ENCODE peak calls at places on chromosomes 16 and 17, in six cellular contexts. U is mesendoderm, Z is fibroblast of lung, J is cardiac muscle cell, P is prostate gland, Y is colonic mucosa. M is an unnamed sample.

GRCh38 chr17:31067699-31068184 is 27.0 kb upstream of the NF1 start:
- DNase-seq in U (no peak), Z (peak), Y (no peak), P (no peak), J (peak), M (no peak)

GRCh38 chr17:10605221-10605783 is 51.8 kb downstream of the MYH3 start:
- DNase-seq in U (peak), J (no peak), Z (no peak), Y (no peak), P (no peak), M (no peak)

GRCh38 chr16:75231570-75231969 is 12.8 kb downstream of the CTRB1 start:
- DNase-seq in Z (no peak), P (no peak), J (no peak), Y (no peak), U (no peak), M (no peak)

GRCh38 chr17:57852955-57853328 is 3.1 kb upstream of the MRPS23 start:
- DNase-seq in J (no peak), Y (no peak), U (no peak), P (no peak), Z (no peak), M (no peak)

GRCh38 chr16:81429045-81429521 is 15.5 kb upstream of the CMIP start:
- DNase-seq in U (peak), Y (no peak), P (no peak), Z (peak), J (peak), M (no peak)

GRCh38 chr16:70576431-70577255 is 53.0 kb downstream of the SF3B3 start:
- DNase-seq in Z (peak), Y (peak), P (no peak), U (peak), J (no peak), M (no peak)

GRCh38 chr16:57894390-57895080 is 76.4 kb downstream of the CNGB1 start:
- DNase-seq in Y (no peak), J (no peak), P (no peak), U (no peak), Z (no peak), M (no peak)

GRCh38 chr16:22813223-22813945 is 578 bp upstream of the HS3ST2 start:
- DNase-seq in U (peak), J (peak), P (peak), Y (peak), Z (peak), M (no peak)

GRCh38 chr17:32185875-32186274 is 43.6 kb downstream of the RHOT1 start:
- DNase-seq in Y (no peak), U (no peak), Z (no peak), J (no peak), P (no peak), M (no peak)

GRCh38 chr16:49640606-49641005 is 215.3 kb downstream of the ZNF423 start:
- DNase-seq in P (no peak), U (no peak), Y (no peak), J (no peak), Z (peak), M (no peak)

GRCh38 chr16:88957887-88958577 is 19.0 kb downstream of the CBFA2T3 start:
- DNase-seq in Y (no peak), J (no peak), U (no peak), P (no peak), Z (no peak), M (no peak)

GRCh38 chr17:60792250-60792898 is 114.7 kb downstream of the BCAS3 start:
- DNase-seq in P (no peak), Y (no peak), Z (no peak), U (no peak), J (no peak), M (no peak)

GRCh38 chr17:39073916-39074315 is 77.5 kb downstream of the PLXDC1 start:
- DNase-seq in Z (peak), P (peak), U (no peak), J (no peak), Y (no peak), M (no peak)

GRCh38 chr16:84839956-84840355 is 20.2 kb downstream of the CRISPLD2 start:
- DNase-seq in U (peak), P (no peak), Z (peak), J (no peak), Y (no peak), M (no peak)

GRCh38 chr16:1037023-1037933 is 35.3 kb upstream of the SSTR5 start:
- DNase-seq in U (peak), Z (peak), J (no peak), Y (no peak), P (no peak), M (no peak)

GRCh38 chr16:49698931-49699715 is 156.8 kb downstream of the ZNF423 start:
- DNase-seq in Z (peak), J (no peak), U (peak), P (no peak), Y (no peak), M (no peak)

GRCh38 chr16:8402981-8403853 is 187.1 kb downstream of the TMEM114 start:
- DNase-seq in Z (no peak), P (no peak), Y (peak), U (no peak), J (peak), M (no peak)

GRCh38 chr16:89315791-89316581 is 98.5 kb downstream of the ZNF778 start:
- DNase-seq in J (no peak), Y (peak), U (no peak), P (no peak), Z (peak), M (peak)

GRCh38 chr17:42270596-42270995 is 5.6 kb downstream of the STAT5B start:
- DNase-seq in Y (no peak), Z (no peak), J (no peak), U (no peak), P (no peak), M (no peak)

GRCh38 chr17:40547079-40547784 is 18.0 kb downstream of the CCR7 start:
- DNase-seq in Z (no peak), P (peak), J (no peak), Y (no peak), U (no peak), M (peak)

GRCh38 chr16:27239906-27240655 is 28.5 kb downstream of the NSMCE1 start:
- DNase-seq in P (no peak), J (no peak), Z (no peak), U (no peak), Y (no peak), M (no peak)

GRCh38 chr16:85422124-85422373 is 191.1 kb upstream of the GSE1 start:
- DNase-seq in Z (no peak), J (no peak), Y (no peak), U (no peak), P (no peak), M (no peak)

GRCh38 chr17:13635951-13636350 is 34.2 kb upstream of the HS3ST3A1 start:
- DNase-seq in J (no peak), U (peak), Y (no peak), P (no peak), Z (peak), M (no peak)

GRCh38 chr17:40113110-40113960 is 8.4 kb upstream of the MSL1 start:
- DNase-seq in P (peak), Y (peak), Z (peak), J (peak), U (peak), M (peak)

GRCh38 chr16:1458336-1458976 is 14.1 kb upstream of the CCDC154 start:
- DNase-seq in P (no peak), U (no peak), Y (no peak), J (no peak), Z (no peak), M (no peak)

GRCh38 chr16:83402160-83402794 is 405.5 kb upstream of the HSBP1 start:
- DNase-seq in U (peak), J (no peak), Z (peak), P (no peak), Y (no peak), M (no peak)

GRCh38 chr17:1972429-1973160 is 52.5 kb downstream of the RTN4RL1 start:
- DNase-seq in Y (no peak), J (no peak), Z (no peak), U (no peak), P (no peak), M (no peak)

GRCh38 chr16:378821-379182 is 3.0 kb downstream of the PGAP6 start:
- DNase-seq in U (no peak), Y (no peak), J (no peak), Z (no peak), P (no peak), M (no peak)

GRCh38 chr16:88469615-88470395 is 16.7 kb downstream of the ZFPM1 start:
- DNase-seq in Y (no peak), P (no peak), Z (no peak), J (no peak), U (no peak), M (peak)

GRCh38 chr16:85485379-85485778 is 127.7 kb upstream of the GSE1 start:
- DNase-seq in J (no peak), P (no peak), U (no peak), Y (no peak), Z (no peak), M (no peak)

GRCh38 chr17:60599220-60599619 is 773 bp upstream of the PPM1D start:
- DNase-seq in U (no peak), Z (no peak), P (no peak), Y (no peak), J (no peak), M (no peak)

GRCh38 chr17:60077672-60078519 is 825 bp downstream of the HEATR6 start:
- DNase-seq in U (no peak), J (no peak), Z (peak), P (no peak), Y (no peak), M (no peak)

GRCh38 chr17:17041018-17041521 is 1.2 kb upstream of the MPRIP start:
- DNase-seq in Y (peak), J (no peak), P (no peak), U (peak), Z (peak), M (no peak)

GRCh38 chr17:39225974-39226683 is 384 bp upstream of the STAC2 start:
- DNase-seq in P (peak), U (peak), Z (peak), Y (peak), J (peak), M (peak)

GRCh38 chr17:78597923-78598545 is 20.8 kb upstream of the DNAH17 start:
- DNase-seq in U (no peak), J (no peak), Z (peak), Y (no peak), P (no peak), M (no peak)

GRCh38 chr17:38429476-38430100 is 1.3 kb downstream of the ARHGAP23 start:
- DNase-seq in Y (no peak), Z (no peak), P (no peak), J (no peak), U (no peak), M (no peak)

GRCh38 chr16:4651842-4652241 is 27.2 kb downstream of the MGRN1 start:
- DNase-seq in J (no peak), Y (no peak), P (no peak), Z (no peak), U (no peak), M (no peak)

DNA sequence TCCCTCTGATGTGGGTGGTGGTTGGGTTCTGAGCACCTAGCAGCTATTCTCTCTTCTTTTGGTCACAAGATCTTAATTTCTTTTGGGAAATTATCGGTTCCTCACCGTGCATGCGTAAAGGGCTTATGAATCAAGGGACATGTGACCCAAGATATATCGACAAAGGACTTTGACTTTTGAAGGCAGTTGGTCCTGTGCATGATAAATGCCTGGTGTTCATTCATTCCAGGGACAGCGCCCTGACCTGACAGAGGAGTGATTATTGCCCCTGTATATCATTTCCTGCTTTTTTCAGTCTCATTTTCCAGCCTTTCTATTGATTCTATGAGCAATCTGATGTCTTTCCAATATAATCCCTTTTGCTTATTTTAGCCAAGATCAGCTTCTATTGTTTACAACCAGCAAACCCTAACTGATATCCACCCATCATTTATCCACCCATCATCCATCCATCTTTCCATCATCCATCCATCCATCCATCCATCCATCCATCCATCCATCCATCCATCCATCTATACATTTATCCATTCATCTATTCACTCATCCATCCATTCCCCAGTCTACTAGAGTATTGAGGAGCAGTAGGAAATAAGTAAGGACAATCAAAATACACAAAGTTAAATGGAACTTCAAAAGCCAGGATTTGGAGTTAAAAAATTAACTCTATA is 25.1 kb downstream of the ASIC2 start:
- DNase-seq in Y (no peak), P (no peak), U (no peak), Z (no peak), J (no peak), M (no peak)
- H3K27ac ChIP-seq in Y (no peak), P (no peak), U (no peak), Z (no peak), J (no peak), M (no peak)

DNA sequence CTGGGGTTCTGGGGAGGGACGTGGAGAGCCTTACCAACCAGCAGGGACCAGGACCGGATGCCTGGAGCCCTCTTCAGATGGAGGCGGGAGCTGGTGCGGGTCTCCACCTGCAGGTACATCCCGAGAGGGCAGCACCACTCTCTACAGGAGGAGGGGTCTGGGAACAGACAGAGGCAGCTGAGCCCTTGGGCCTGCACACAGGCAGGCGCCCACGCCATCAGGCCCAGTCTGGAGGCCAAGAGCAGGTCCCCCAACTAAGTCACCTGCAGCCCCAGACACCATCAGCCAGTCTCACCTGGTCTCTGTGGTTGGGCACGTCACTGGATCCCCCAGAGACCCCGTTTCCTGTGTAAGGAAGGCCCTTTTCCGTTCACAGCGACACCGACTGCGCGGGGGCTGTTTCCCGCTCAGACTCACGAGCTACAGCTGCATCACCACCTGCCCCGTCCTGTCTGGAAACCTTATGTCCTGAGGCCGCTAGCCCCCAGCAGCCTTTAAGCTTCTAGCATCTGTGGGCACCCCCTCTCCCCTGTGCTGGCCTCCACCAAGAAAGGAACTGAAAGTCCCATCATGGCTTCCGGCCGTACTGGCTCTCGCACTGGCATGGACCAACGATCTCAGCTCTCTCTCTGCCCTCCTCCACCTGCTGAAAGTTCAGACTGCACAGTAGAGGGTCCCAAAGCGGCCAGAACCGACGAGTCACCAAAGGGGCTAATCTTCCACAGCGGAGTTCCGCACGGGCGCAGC is 1.2 kb downstream of the CYBC1 start:
- DNase-seq in U (peak), J (no peak), Y (no peak), P (no peak), Z (no peak), M (peak)
- H3K27ac ChIP-seq in U (no peak), J (no peak), Y (peak), P (peak), Z (no peak), M (peak)

DNA sequence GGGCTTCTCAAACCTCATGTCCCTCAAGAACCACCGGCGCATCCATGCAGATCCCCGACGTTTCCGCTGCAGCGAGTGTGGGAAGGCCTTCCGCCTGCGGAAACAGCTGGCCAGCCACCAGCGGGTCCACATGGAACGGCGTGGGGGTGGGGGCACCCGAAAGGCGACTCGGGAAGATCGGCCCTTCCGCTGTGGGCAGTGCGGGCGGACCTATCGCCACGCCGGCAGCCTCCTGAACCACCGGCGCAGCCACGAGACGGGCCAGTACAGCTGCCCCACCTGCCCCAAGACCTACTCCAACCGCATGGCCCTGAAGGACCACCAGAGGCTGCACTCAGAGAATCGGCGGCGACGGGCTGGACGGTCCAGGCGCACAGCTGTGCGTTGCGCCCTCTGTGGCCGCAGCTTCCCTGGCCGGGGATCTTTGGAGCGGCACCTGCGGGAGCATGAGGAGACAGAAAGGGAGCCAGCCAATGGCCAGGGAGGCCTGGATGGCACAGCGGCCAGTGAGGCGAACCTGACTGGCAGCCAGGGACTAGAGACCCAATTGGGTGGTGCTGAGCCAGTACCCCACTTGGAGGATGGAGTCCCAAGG is 5.9 kb downstream of the ZNF646 start:
- DNase-seq in J (no peak), U (no peak), Y (no peak), P (no peak), Z (no peak), M (no peak)
- H3K27ac ChIP-seq in J (no peak), U (no peak), Y (no peak), P (no peak), Z (no peak), M (no peak)

DNA sequence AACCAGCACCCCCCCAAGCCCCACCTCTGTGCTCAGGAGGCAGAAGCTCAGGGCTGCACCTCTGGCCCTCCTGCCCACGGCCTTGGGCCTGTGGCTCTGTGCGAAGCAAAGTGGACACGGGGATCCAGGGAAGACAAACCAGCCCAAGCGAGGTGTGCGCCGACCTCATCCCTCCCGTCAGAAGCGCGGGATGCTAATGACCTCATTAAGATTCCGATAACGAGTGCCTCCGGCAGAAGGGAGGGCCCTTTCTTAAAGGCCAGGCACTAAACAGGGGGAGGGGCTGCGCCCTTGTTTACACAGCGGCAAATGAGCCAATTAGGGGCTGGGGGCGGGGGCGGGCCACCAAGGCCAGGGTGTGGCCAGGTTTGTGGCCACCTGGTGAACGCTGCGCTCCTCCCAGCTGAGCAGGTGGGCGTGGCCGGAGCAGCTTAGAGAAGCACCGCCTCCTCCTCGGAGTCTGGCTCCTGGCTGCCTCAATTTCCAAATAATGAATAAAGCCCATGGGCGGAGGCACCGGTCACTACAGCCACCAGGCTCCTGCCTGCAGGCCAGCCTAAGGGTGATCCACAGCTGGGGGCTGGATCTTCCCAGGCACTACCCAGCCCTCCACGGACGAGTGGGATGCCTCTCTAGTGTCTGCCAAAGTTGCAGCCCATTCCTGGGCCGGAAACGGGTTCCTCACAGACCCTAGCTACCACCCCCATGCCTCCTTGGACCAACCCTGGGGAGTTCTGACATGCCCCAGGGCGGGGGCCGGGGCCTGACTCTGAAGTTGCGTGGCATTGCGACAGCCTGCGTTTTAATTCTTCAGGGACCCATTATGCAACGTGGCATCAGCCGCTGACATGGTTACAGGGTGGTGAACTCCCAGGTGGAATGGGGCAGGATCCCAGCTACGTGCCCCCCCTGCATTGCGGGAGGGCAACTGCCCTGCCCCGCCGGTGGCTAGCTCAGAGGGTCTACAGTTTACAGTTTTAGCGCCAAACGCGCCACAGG is 3.0 kb downstream of the CBX4 start:
- DNase-seq in U (peak), Z (no peak), Y (peak), P (peak), J (peak), M (no peak)
- H3K27ac ChIP-seq in U (no peak), Z (no peak), Y (peak), P (peak), J (no peak), M (peak)

DNA sequence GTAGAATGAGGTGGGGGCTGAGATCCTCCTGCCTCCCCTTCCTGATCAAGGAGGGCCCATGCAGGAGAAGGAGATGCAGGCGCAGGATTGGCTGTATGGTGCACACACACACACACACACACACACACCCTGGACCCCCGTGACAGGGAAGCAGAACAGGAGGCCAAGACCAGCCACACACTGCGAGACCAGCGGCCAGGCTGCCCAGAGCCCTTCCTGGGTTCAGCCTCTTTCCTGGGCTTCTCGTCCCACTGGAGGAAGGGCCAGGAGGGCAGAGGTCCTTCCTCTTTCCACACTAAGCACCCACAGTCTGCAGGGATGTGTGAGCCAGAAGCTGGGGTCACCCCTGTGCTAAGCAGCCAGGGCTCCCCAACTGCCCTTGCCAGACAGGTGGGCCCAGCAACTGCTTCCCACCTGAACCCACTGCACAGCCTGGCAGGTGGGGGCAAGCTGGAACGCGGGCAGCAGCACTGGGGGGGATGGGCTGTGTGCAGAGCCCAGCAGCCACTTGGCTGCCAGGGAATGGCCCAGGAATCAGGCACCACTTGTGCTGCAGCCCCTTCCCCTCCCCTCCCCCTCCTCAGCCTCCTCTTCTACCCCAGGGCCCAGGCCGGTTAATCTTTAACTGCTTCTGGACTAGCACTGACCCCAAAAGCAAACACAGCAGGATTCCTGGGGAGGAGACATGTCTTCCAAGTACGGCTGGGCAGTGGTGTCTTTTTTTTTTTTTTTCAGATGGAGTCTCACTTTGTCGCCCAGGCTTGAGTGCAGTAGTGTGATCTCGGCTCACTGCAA is 44.6 kb upstream of the SLC38A10 start:
- DNase-seq in P (no peak), Z (no peak), Y (peak), U (peak), J (no peak), M (no peak)
- H3K27ac ChIP-seq in P (peak), Z (no peak), Y (peak), U (no peak), J (peak), M (no peak)

GRCh38 chr17:35002876-35003551 is 22.7 kb downstream of the LIG3 start:
- DNase-seq in Y (no peak), U (no peak), P (peak), Z (peak), J (no peak), M (no peak)
- H3K27ac ChIP-seq in Y (no peak), U (no peak), P (peak), Z (no peak), J (no peak), M (no peak)